ENCODE peak calls at places on chromosomes 4 and X, in ten cellular contexts. One of them, this sample, is unnamed.

GRCh38 chrX:9646471-9647038 is 119.1 kb downstream of the GPR143 start:
- DNase-seq in mucosa of descending colon: no peak
- DNase-seq in retinal pigment epithelial cell: peak
- DNase-seq in fibroblast of lung: peak
- DNase-seq in tibial artery: no peak
- DNase-seq in Calu3: no peak
- DNase-seq in natural killer cell: no peak
- DNase-seq in lower lobe of right lung: no peak
- DNase-seq in GM13977: no peak
- DNase-seq in type B pancreatic cell: no peak
- DNase-seq in this sample: no peak

GRCh38 chrX:618761-619450 is 11.7 kb upstream of the SHOX start:
- DNase-seq in mucosa of descending colon: no peak
- DNase-seq in retinal pigment epithelial cell: no peak
- DNase-seq in fibroblast of lung: no peak
- DNase-seq in tibial artery: no peak
- DNase-seq in Calu3: no peak
- DNase-seq in natural killer cell: no peak
- DNase-seq in lower lobe of right lung: no peak
- DNase-seq in GM13977: no peak
- DNase-seq in type B pancreatic cell: no peak
- DNase-seq in this sample: no peak

GRCh38 chrX:154729439-154729838 is 21.4 kb downstream of the GAB3 start:
- DNase-seq in mucosa of descending colon: no peak
- DNase-seq in retinal pigment epithelial cell: no peak
- DNase-seq in fibroblast of lung: no peak
- DNase-seq in tibial artery: no peak
- DNase-seq in Calu3: no peak
- DNase-seq in natural killer cell: no peak
- DNase-seq in lower lobe of right lung: no peak
- DNase-seq in GM13977: no peak
- DNase-seq in type B pancreatic cell: no peak
- DNase-seq in this sample: no peak

GRCh38 chr4:114005569-114006442 is 26.4 kb upstream of the ARSJ start:
- DNase-seq in mucosa of descending colon: no peak
- DNase-seq in retinal pigment epithelial cell: no peak
- DNase-seq in fibroblast of lung: peak
- DNase-seq in tibial artery: no peak
- DNase-seq in Calu3: no peak
- DNase-seq in natural killer cell: no peak
- DNase-seq in lower lobe of right lung: no peak
- DNase-seq in GM13977: no peak
- DNase-seq in type B pancreatic cell: no peak
- DNase-seq in this sample: no peak

GRCh38 chr4:86223472-86223871 is 136.4 kb downstream of the MAPK10 start:
- DNase-seq in mucosa of descending colon: no peak
- DNase-seq in retinal pigment epithelial cell: no peak
- DNase-seq in fibroblast of lung: peak
- DNase-seq in tibial artery: no peak
- DNase-seq in Calu3: peak
- DNase-seq in natural killer cell: no peak
- DNase-seq in lower lobe of right lung: no peak
- DNase-seq in GM13977: peak
- DNase-seq in type B pancreatic cell: no peak
- DNase-seq in this sample: no peak

GRCh38 chr4:180932365-180933001 is 1310.7 kb upstream of the TENM3 start:
- DNase-seq in mucosa of descending colon: no peak
- DNase-seq in retinal pigment epithelial cell: no peak
- DNase-seq in fibroblast of lung: no peak
- DNase-seq in tibial artery: no peak
- DNase-seq in Calu3: no peak
- DNase-seq in natural killer cell: no peak
- DNase-seq in lower lobe of right lung: no peak
- DNase-seq in GM13977: no peak
- DNase-seq in type B pancreatic cell: no peak
- DNase-seq in this sample: no peak

GRCh38 chr4:17662694-17663093 is 48.3 kb downstream of the MED28 start:
- DNase-seq in mucosa of descending colon: no peak
- DNase-seq in retinal pigment epithelial cell: no peak
- DNase-seq in fibroblast of lung: peak
- DNase-seq in tibial artery: no peak
- DNase-seq in Calu3: no peak
- DNase-seq in natural killer cell: no peak
- DNase-seq in lower lobe of right lung: no peak
- DNase-seq in GM13977: no peak
- DNase-seq in type B pancreatic cell: no peak
- DNase-seq in this sample: no peak

GRCh38 chr4:27176881-27177280 is 316.2 kb downstream of the STIM2 start:
- DNase-seq in mucosa of descending colon: peak
- DNase-seq in retinal pigment epithelial cell: no peak
- DNase-seq in fibroblast of lung: no peak
- DNase-seq in tibial artery: no peak
- DNase-seq in Calu3: no peak
- DNase-seq in natural killer cell: no peak
- DNase-seq in lower lobe of right lung: no peak
- DNase-seq in GM13977: no peak
- DNase-seq in type B pancreatic cell: no peak
- DNase-seq in this sample: no peak

GRCh38 chrX:29531336-29531735 is 684.0 kb upstream of the MAGEB2 start:
- DNase-seq in mucosa of descending colon: no peak
- DNase-seq in retinal pigment epithelial cell: no peak
- DNase-seq in fibroblast of lung: no peak
- DNase-seq in tibial artery: no peak
- DNase-seq in Calu3: no peak
- DNase-seq in natural killer cell: no peak
- DNase-seq in lower lobe of right lung: no peak
- DNase-seq in GM13977: peak
- DNase-seq in type B pancreatic cell: no peak
- DNase-seq in this sample: no peak

DNA sequence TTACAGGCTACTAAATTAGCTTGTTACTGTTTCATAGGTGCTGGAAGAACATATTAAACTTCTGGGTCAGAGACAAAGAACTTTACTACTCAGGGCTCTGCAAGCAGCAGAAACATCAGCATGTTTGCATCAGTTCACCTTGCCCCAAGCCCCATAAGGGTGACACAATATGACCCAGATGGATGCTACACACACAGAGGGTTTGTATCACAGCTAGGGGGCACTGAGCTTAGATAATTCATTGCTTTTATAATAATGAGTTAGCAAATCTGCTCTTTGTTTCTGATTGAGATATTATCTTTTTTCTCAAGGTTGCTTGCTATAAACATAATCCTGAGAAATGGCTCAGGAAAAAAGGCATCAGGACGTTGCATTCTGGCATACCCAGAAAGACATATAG is 4.8 kb upstream of the SYNPO2 start:
- DNase-seq in mucosa of descending colon: no peak
- DNase-seq in retinal pigment epithelial cell: no peak
- DNase-seq in fibroblast of lung: no peak
- DNase-seq in tibial artery: no peak
- DNase-seq in Calu3: no peak
- DNase-seq in natural killer cell: no peak
- DNase-seq in lower lobe of right lung: no peak
- DNase-seq in GM13977: no peak
- DNase-seq in type B pancreatic cell: no peak
- DNase-seq in this sample: no peak
- TF ChIP-seq CTCF in mucosa of descending colon: no peak
- TF ChIP-seq CTCF in retinal pigment epithelial cell: peak
- TF ChIP-seq CTCF in fibroblast of lung: no peak
- TF ChIP-seq CTCF in tibial artery: no peak
- TF ChIP-seq CTCF in Calu3: no peak
- TF ChIP-seq CTCF in natural killer cell: no peak
- TF ChIP-seq CTCF in lower lobe of right lung: peak
- TF ChIP-seq CTCF in GM13977: peak
- TF ChIP-seq CTCF in type B pancreatic cell: peak
- TF ChIP-seq CTCF in this sample: no peak

GRCh38 chrX:54540289-54540688 is 10.3 kb downstream of the GNL3L start:
- DNase-seq in mucosa of descending colon: no peak
- DNase-seq in retinal pigment epithelial cell: no peak
- DNase-seq in fibroblast of lung: peak
- DNase-seq in tibial artery: no peak
- DNase-seq in Calu3: no peak
- DNase-seq in natural killer cell: no peak
- DNase-seq in lower lobe of right lung: no peak
- DNase-seq in GM13977: no peak
- DNase-seq in type B pancreatic cell: no peak
- DNase-seq in this sample: no peak
- TF ChIP-seq CTCF in mucosa of descending colon: no peak
- TF ChIP-seq CTCF in retinal pigment epithelial cell: no peak
- TF ChIP-seq CTCF in fibroblast of lung: peak
- TF ChIP-seq CTCF in tibial artery: peak
- TF ChIP-seq CTCF in Calu3: no peak
- TF ChIP-seq CTCF in natural killer cell: no peak
- TF ChIP-seq CTCF in lower lobe of right lung: no peak
- TF ChIP-seq CTCF in GM13977: no peak
- TF ChIP-seq CTCF in type B pancreatic cell: no peak
- TF ChIP-seq CTCF in this sample: no peak

GRCh38 chr4:147407261-147408045 is 73.4 kb upstream of the EDNRA start:
- DNase-seq in mucosa of descending colon: no peak
- DNase-seq in retinal pigment epithelial cell: peak
- DNase-seq in fibroblast of lung: peak
- DNase-seq in tibial artery: no peak
- DNase-seq in Calu3: no peak
- DNase-seq in natural killer cell: no peak
- DNase-seq in lower lobe of right lung: no peak
- DNase-seq in GM13977: no peak
- DNase-seq in type B pancreatic cell: no peak
- DNase-seq in this sample: no peak
- TF ChIP-seq CTCF in mucosa of descending colon: no peak
- TF ChIP-seq CTCF in retinal pigment epithelial cell: peak
- TF ChIP-seq CTCF in fibroblast of lung: peak
- TF ChIP-seq CTCF in tibial artery: peak
- TF ChIP-seq CTCF in Calu3: no peak
- TF ChIP-seq CTCF in natural killer cell: no peak
- TF ChIP-seq CTCF in lower lobe of right lung: no peak
- TF ChIP-seq CTCF in GM13977: peak
- TF ChIP-seq CTCF in type B pancreatic cell: peak
- TF ChIP-seq CTCF in this sample: no peak

GRCh38 chr4:40227284-40227683 is 30.5 kb downstream of the RHOH start:
- DNase-seq in mucosa of descending colon: no peak
- DNase-seq in retinal pigment epithelial cell: no peak
- DNase-seq in fibroblast of lung: no peak
- DNase-seq in tibial artery: no peak
- DNase-seq in Calu3: no peak
- DNase-seq in natural killer cell: no peak
- DNase-seq in lower lobe of right lung: no peak
- DNase-seq in GM13977: peak
- DNase-seq in type B pancreatic cell: no peak
- DNase-seq in this sample: no peak
- TF ChIP-seq CTCF in mucosa of descending colon: no peak
- TF ChIP-seq CTCF in retinal pigment epithelial cell: no peak
- TF ChIP-seq CTCF in fibroblast of lung: no peak
- TF ChIP-seq CTCF in tibial artery: no peak
- TF ChIP-seq CTCF in Calu3: no peak
- TF ChIP-seq CTCF in natural killer cell: no peak
- TF ChIP-seq CTCF in lower lobe of right lung: no peak
- TF ChIP-seq CTCF in GM13977: no peak
- TF ChIP-seq CTCF in type B pancreatic cell: no peak
- TF ChIP-seq CTCF in this sample: no peak

GRCh38 chrX:43961699-43962098 is 11.5 kb downstream of the NDP start:
- DNase-seq in mucosa of descending colon: no peak
- DNase-seq in retinal pigment epithelial cell: no peak
- DNase-seq in fibroblast of lung: no peak
- DNase-seq in tibial artery: no peak
- DNase-seq in Calu3: no peak
- DNase-seq in natural killer cell: no peak
- DNase-seq in lower lobe of right lung: no peak
- DNase-seq in GM13977: no peak
- DNase-seq in type B pancreatic cell: no peak
- DNase-seq in this sample: no peak
- TF ChIP-seq CTCF in mucosa of descending colon: no peak
- TF ChIP-seq CTCF in retinal pigment epithelial cell: peak
- TF ChIP-seq CTCF in fibroblast of lung: no peak
- TF ChIP-seq CTCF in tibial artery: no peak
- TF ChIP-seq CTCF in Calu3: no peak
- TF ChIP-seq CTCF in natural killer cell: no peak
- TF ChIP-seq CTCF in lower lobe of right lung: no peak
- TF ChIP-seq CTCF in GM13977: peak
- TF ChIP-seq CTCF in type B pancreatic cell: peak
- TF ChIP-seq CTCF in this sample: no peak

GRCh38 chr4:96483308-96484030 is 643.6 kb downstream of the PDHA2 start:
- DNase-seq in mucosa of descending colon: no peak
- DNase-seq in retinal pigment epithelial cell: no peak
- DNase-seq in fibroblast of lung: no peak
- DNase-seq in tibial artery: no peak
- DNase-seq in Calu3: no peak
- DNase-seq in natural killer cell: no peak
- DNase-seq in lower lobe of right lung: no peak
- DNase-seq in GM13977: no peak
- DNase-seq in type B pancreatic cell: no peak
- DNase-seq in this sample: no peak
- TF ChIP-seq CTCF in mucosa of descending colon: no peak
- TF ChIP-seq CTCF in retinal pigment epithelial cell: no peak
- TF ChIP-seq CTCF in fibroblast of lung: no peak
- TF ChIP-seq CTCF in tibial artery: no peak
- TF ChIP-seq CTCF in Calu3: no peak
- TF ChIP-seq CTCF in natural killer cell: no peak
- TF ChIP-seq CTCF in lower lobe of right lung: no peak
- TF ChIP-seq CTCF in GM13977: no peak
- TF ChIP-seq CTCF in type B pancreatic cell: no peak
- TF ChIP-seq CTCF in this sample: no peak

DNA sequence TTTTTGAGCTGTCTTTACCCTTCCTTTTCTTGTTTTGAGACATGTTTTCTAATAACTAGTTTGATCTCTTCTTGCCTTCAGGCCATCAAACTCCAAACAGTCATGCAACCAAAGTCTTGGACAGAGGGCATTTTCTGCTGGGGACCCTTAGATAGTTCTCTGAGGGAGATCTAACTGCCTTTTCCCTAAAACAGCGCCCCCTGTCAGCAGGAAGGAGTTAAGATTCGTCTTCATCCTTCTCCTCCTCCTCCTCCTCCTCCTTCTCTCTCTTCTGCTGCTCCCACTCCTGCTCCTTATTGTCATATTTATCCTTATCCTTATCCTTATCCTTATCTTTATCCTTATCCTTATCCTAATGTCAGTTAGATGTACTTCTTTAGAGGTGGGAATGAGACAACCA is 417.2 kb downstream of the TRAM1L1 start:
- DNase-seq in mucosa of descending colon: no peak
- DNase-seq in retinal pigment epithelial cell: no peak
- DNase-seq in fibroblast of lung: no peak
- DNase-seq in tibial artery: no peak
- DNase-seq in Calu3: no peak
- DNase-seq in natural killer cell: no peak
- DNase-seq in lower lobe of right lung: no peak
- DNase-seq in GM13977: no peak
- DNase-seq in type B pancreatic cell: no peak
- DNase-seq in this sample: no peak
- TF ChIP-seq CTCF in mucosa of descending colon: no peak
- TF ChIP-seq CTCF in retinal pigment epithelial cell: peak
- TF ChIP-seq CTCF in fibroblast of lung: no peak
- TF ChIP-seq CTCF in tibial artery: no peak
- TF ChIP-seq CTCF in Calu3: no peak
- TF ChIP-seq CTCF in natural killer cell: no peak
- TF ChIP-seq CTCF in lower lobe of right lung: no peak
- TF ChIP-seq CTCF in GM13977: peak
- TF ChIP-seq CTCF in type B pancreatic cell: peak
- TF ChIP-seq CTCF in this sample: no peak

This sample was measured in CD4-positive, alpha-beta T cell.